ENCODE peak calls at places on chromosomes 7 and 10, in eight cellular contexts. One of them, this sample, is unnamed.

GRCh38 chr10:88881335-88881734 is 1.3 kb downstream of the STAMBPL1 start:
- DNase-seq in colonic mucosa: no peak
- DNase-seq in activated T-cell treated with anti-CD3 and anti-CD28 coated beads for 24 hours: no peak
- DNase-seq in skeletal muscle cell: no peak
- DNase-seq in adipocyte: peak
- DNase-seq in left cardiac atrium: no peak
- DNase-seq in M059J: peak
- DNase-seq in epithelial cell of esophagus: no peak
- DNase-seq in this sample: no peak

GRCh38 chr7:6651866-6652445 is 14.8 kb downstream of the ZNF316 start:
- DNase-seq in activated T-cell treated with anti-CD3 and anti-CD28 coated beads for 24 hours: no peak
- DNase-seq in M059J: no peak
- DNase-seq in skeletal muscle cell: no peak
- DNase-seq in adipocyte: no peak
- DNase-seq in epithelial cell of esophagus: no peak
- DNase-seq in colonic mucosa: no peak
- DNase-seq in left cardiac atrium: no peak
- DNase-seq in this sample: no peak

GRCh38 chr7:111384065-111384891 is 178.0 kb downstream of the IMMP2L start:
- DNase-seq in M059J: peak
- DNase-seq in colonic mucosa: no peak
- DNase-seq in adipocyte: peak
- DNase-seq in activated T-cell treated with anti-CD3 and anti-CD28 coated beads for 24 hours: no peak
- DNase-seq in left cardiac atrium: no peak
- DNase-seq in epithelial cell of esophagus: peak
- DNase-seq in skeletal muscle cell: no peak
- DNase-seq in this sample: peak

GRCh38 chr7:104878577-104878976 is 135.4 kb upstream of the KMT2E start:
- DNase-seq in epithelial cell of esophagus: no peak
- DNase-seq in M059J: no peak
- DNase-seq in colonic mucosa: no peak
- DNase-seq in skeletal muscle cell: no peak
- DNase-seq in left cardiac atrium: no peak
- DNase-seq in activated T-cell treated with anti-CD3 and anti-CD28 coated beads for 24 hours: no peak
- DNase-seq in adipocyte: no peak
- DNase-seq in this sample: no peak

GRCh38 chr10:35462491-35462934 is 126.2 kb downstream of the CCNY start:
- DNase-seq in colonic mucosa: no peak
- DNase-seq in adipocyte: no peak
- DNase-seq in epithelial cell of esophagus: no peak
- DNase-seq in left cardiac atrium: no peak
- DNase-seq in activated T-cell treated with anti-CD3 and anti-CD28 coated beads for 24 hours: no peak
- DNase-seq in M059J: no peak
- DNase-seq in skeletal muscle cell: peak
- DNase-seq in this sample: no peak

GRCh38 chr10:44033008-44033407 is 351.9 kb downstream of the CXCL12 start:
- DNase-seq in M059J: peak
- DNase-seq in colonic mucosa: no peak
- DNase-seq in activated T-cell treated with anti-CD3 and anti-CD28 coated beads for 24 hours: no peak
- DNase-seq in adipocyte: no peak
- DNase-seq in epithelial cell of esophagus: no peak
- DNase-seq in left cardiac atrium: no peak
- DNase-seq in skeletal muscle cell: no peak
- DNase-seq in this sample: no peak

GRCh38 chr10:33494694-33495093 is 160.2 kb upstream of the NRP1 start:
- DNase-seq in skeletal muscle cell: no peak
- DNase-seq in adipocyte: no peak
- DNase-seq in activated T-cell treated with anti-CD3 and anti-CD28 coated beads for 24 hours: no peak
- DNase-seq in epithelial cell of esophagus: no peak
- DNase-seq in M059J: no peak
- DNase-seq in colonic mucosa: no peak
- DNase-seq in left cardiac atrium: no peak
- DNase-seq in this sample: no peak

GRCh38 chr10:95214369-95214768 is 20.3 kb downstream of the ACSM6 start:
- DNase-seq in M059J: peak
- DNase-seq in activated T-cell treated with anti-CD3 and anti-CD28 coated beads for 24 hours: no peak
- DNase-seq in left cardiac atrium: no peak
- DNase-seq in skeletal muscle cell: no peak
- DNase-seq in epithelial cell of esophagus: no peak
- DNase-seq in colonic mucosa: no peak
- DNase-seq in adipocyte: no peak
- DNase-seq in this sample: no peak

This sample was measured in RWPE1.